ENCODE peak calls at places on chromosomes 5 and 9, in four cellular contexts. O is A549, G is HepG2, E is GM12878. N is an unnamed sample.

GRCh38 chr5:54347221-54347865 is 37.0 kb upstream of the ARL15 start:
- DNase-seq in O (no peak), G (no peak), E (no peak), N (no peak)

GRCh38 chr5:151078490-151079262 is 2.2 kb downstream of the TNIP1 start:
- DNase-seq in O (no peak), E (no peak), G (no peak), N (no peak)

GRCh38 chr9:134185536-134186011 is 21.2 kb upstream of the RNU6ATAC start:
- DNase-seq in E (no peak), G (no peak), O (no peak), N (peak)

GRCh38 chr9:111975709-111976108 is 79.1 kb downstream of the UGCG start:
- DNase-seq in O (peak), E (peak), G (peak), N (no peak)

GRCh38 chr5:73149540-73149939 is 23.5 kb upstream of the TMEM174 start:
- DNase-seq in O (no peak), G (no peak), E (no peak), N (no peak)

GRCh38 chr9:32906213-32906612 is 95.2 kb downstream of the APTX start:
- DNase-seq in O (no peak), E (peak), G (no peak), N (no peak)

GRCh38 chr9:88980732-88981336 is 10.4 kb upstream of the S1PR3 start:
- DNase-seq in O (no peak), G (no peak), E (no peak), N (no peak)

GRCh38 chr5:151923865-151924264 is 786 bp downstream of the GLRA1 start:
- DNase-seq in O (peak), G (no peak), E (no peak), N (peak)

GRCh38 chr5:172870261-172870806 is 36.3 kb downstream of the ERGIC1 start:
- DNase-seq in O (peak), E (no peak), G (no peak), N (no peak)

GRCh38 chr9:38059233-38059936 is 9.6 kb downstream of the SHB start:
- DNase-seq in G (peak), E (no peak), O (no peak), N (no peak)

GRCh38 chr9:128421474-128422010 is 885 bp downstream of the CERCAM start:
- DNase-seq in E (no peak), O (no peak), G (no peak), N (no peak)

GRCh38 chr9:70995511-70995910 is 125.9 kb downstream of the TRPM3 start:
- DNase-seq in O (no peak), E (no peak), G (no peak), N (no peak)

GRCh38 chr9:110623462-110624025 is 44.0 kb upstream of the SVEP1 start:
- DNase-seq in O (peak), G (peak), E (peak), N (peak)

GRCh38 chr5:82387041-82387818 is 109.1 kb upstream of the RPS23 start:
- DNase-seq in E (no peak), G (peak), O (peak), N (peak)

GRCh38 chr9:114588671-114589526 is 1.3 kb downstream of the ATP6V1G1 start:
- DNase-seq in E (no peak), G (no peak), O (no peak), N (no peak)

GRCh38 chr5:170641589-170642031 is 137.8 kb downstream of the KCNIP1 start:
- DNase-seq in O (no peak), E (no peak), G (no peak), N (no peak)

GRCh38 chr5:158798140-158798539 is 301.6 kb downstream of the EBF1 start:
- DNase-seq in E (no peak), G (no peak), O (no peak), N (no peak)

GRCh38 chr5:102664946-102665345 is 90.2 kb upstream of the PAM start:
- DNase-seq in O (no peak), E (no peak), G (no peak), N (no peak)

GRCh38 chr9:130682490-130683121 is 11.0 kb upstream of the EXOSC2 start:
- DNase-seq in O (peak), G (peak), E (no peak), N (peak)

GRCh38 chr5:167339205-167339604 is 952.2 kb upstream of the WWC1 start:
- DNase-seq in E (no peak), O (no peak), G (no peak), N (no peak)

GRCh38 chr9:134734270-134734669 is 92.7 kb downstream of the COL5A1 start:
- DNase-seq in G (peak), E (no peak), O (peak), N (peak)

GRCh38 chr9:136604823-136605525 is 57.7 kb upstream of the EGFL7 start:
- DNase-seq in O (no peak), E (no peak), G (no peak), N (peak)

GRCh38 chr5:43066231-43066798 is 26.2 kb upstream of the ANXA2R start:
- DNase-seq in O (peak), E (peak), G (peak), N (peak)

GRCh38 chr9:12702160-12702758 is 9.1 kb downstream of the TYRP1 start:
- DNase-seq in G (peak), O (peak), E (no peak), N (peak)

GRCh38 chr5:133732536-133732935 is 120.2 kb upstream of the FSTL4 start:
- DNase-seq in O (no peak), G (no peak), E (no peak), N (no peak)

GRCh38 chr5:168752416-168753190 is 173.4 kb upstream of the PANK3 start:
- DNase-seq in G (no peak), O (no peak), E (no peak), N (no peak)

GRCh38 chr5:15694694-15695093 is 194.7 kb downstream of the FBXL7 start:
- DNase-seq in O (no peak), E (no peak), G (no peak), N (no peak)

GRCh38 chr9:81455826-81456225 is 233.5 kb downstream of the TLE1 start:
- DNase-seq in E (no peak), O (no peak), G (no peak), N (no peak)

GRCh38 chr9:89448381-89448780 is 49.5 kb downstream of the SEMA4D start:
- DNase-seq in O (no peak), E (no peak), G (no peak), N (no peak)

GRCh38 chr9:108743901-108744371 is 111.8 kb downstream of the ACTL7B start:
- DNase-seq in G (peak), E (no peak), O (peak), N (no peak)

GRCh38 chr9:126952180-126952960 is 37.8 kb downstream of the RALGPS1 start:
- DNase-seq in G (no peak), E (no peak), O (no peak), N (no peak)

GRCh38 chr9:68775003-68775730 is 70.1 kb downstream of the PIP5K1B start:
- DNase-seq in O (no peak), G (no peak), E (no peak), N (no peak)

GRCh38 chr5:6576861-6577501 is 55.9 kb downstream of the NSUN2 start:
- DNase-seq in E (peak), O (peak), G (peak), N (peak)

GRCh38 chr5:104733063-104733719 is 1170.6 kb upstream of the NUDT12 start:
- DNase-seq in E (no peak), G (no peak), O (no peak), N (no peak)

GRCh38 chr5:145903862-145904261 is 31.0 kb upstream of the GRXCR2 start:
- DNase-seq in O (no peak), E (no peak), G (no peak), N (no peak)

GRCh38 chr5:173522518-173522917 is 93.9 kb downstream of the BOD1 start:
- DNase-seq in G (no peak), E (no peak), O (no peak), N (no peak)

GRCh38 chr9:133524679-133525228 is at the start of gene MYMK:
- DNase-seq in O (no peak), E (no peak), G (no peak), N (no peak)

GRCh38 chr9:96289392-96289791 is 12.6 kb downstream of the HSD17B3 start:
- DNase-seq in G (no peak), E (no peak), O (no peak), N (no peak)

GRCh38 chr9:78253285-78253684 is 17.4 kb downstream of the CEP78 start:
- DNase-seq in E (no peak), G (no peak), O (no peak), N (no peak)

DNA sequence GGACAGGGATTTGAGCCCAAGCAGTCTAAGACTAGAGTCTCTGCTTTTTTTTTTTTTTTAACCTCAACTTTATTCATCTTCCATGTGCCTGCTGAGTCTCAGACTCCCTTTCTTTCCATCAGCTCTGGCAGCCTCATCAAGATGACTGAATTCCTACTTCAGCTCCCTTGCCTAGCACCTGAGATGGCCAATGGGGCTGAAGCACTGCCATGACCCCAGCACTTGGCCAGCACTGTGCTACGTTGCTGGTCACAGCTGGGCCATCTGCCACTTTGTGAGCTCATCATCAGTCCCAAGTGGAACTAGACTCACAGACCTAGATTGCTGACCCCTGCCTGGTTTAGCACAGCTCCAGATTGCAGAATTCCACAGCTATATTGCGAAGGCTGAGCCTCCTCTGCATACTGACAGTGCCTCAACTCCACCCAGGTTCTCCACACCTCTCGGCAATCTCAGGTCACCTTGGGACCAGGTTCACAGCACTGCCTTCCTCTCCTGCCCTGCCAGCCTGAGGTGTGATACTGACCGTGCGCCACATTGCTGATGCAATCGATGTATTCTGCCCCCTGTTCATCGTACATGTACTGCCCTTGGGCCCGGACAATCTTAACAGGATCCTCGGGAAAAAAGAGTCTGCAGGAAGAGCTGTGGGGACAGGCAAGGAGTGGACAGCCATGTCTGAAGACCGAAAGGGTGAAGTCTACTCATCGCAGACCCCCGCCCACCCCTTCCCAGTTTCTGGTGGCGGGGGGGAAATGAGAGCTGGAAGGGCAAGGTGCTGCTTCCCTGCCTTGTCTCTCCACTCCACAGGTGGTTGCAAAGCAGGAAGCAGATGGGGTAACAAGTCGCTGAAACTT is 1.5 kb downstream of the PHYKPL start:
- DNase-seq in O (no peak), E (no peak), G (no peak), N (no peak)
- TF ChIP-seq PBX3 in O (no peak), E (no peak), G (no peak), N (no peak)

DNA sequence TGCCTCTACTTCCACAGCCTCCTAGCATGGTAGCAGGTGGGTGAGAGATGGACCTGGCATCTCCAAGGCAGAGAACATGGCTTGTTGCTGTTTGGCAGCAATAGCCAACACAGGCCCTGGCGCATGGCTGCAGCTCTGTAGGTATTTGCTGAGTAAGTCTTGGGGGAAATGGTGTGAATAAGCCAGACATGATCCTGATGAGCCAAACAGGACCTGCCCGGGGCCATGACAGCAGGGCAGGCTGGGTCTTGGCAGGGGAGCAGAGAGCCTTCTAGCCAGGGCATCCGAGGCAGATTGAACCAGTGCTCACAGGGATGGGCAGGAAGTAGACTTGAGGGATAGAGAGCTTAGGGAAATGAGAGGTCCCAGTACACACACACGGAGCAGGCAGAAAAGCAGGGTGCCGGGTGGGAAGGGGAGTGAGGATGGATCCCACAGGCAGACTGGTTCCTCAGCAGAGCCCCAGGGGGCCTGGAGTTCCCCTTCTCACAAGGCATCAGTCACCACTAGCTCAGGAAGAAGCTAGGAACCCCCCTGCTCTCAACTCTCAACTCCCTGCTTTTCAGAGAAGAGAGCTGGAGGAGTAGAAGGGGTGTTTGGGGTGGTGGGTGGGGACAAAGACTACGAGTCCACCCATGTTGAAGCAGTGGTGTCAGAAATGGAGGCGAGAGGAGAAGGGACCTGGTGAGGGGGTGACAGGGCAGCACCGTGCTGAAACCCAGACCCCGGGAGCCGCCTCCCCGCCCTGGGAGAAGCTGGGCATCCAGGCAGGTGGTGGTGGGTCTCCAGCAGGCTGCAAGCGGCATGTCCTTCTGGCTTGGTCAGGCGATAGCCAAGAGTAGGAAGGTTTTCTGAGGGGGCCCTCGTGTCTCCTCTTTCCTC is 111.1 kb downstream of the RGS3 start:
- DNase-seq in O (no peak), E (no peak), G (no peak), N (no peak)
- TF ChIP-seq PBX3 in O (no peak), E (no peak), G (no peak), N (no peak)

DNA sequence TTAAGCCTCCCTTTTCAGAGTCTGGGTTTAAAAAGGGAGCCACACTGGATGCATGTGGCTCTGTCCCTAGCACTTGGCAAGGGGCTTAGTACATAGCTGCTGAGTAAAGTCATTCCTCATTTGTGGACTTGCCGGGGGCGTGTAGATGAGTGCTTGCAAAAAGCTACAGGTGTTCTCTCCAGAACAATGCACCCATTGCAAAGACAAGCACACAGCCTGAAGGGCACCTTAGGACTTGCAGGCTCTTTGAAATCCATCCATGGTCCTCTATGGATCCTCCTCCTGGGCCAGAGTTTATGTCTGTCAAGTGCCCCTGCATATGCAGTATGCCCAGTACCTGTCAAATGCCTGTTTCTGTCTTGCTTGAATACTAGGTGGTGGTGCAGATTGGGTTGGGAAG is 18.3 kb upstream of the SMIM32 start:
- DNase-seq in E (no peak), O (no peak), G (no peak), N (no peak)
- TF ChIP-seq PBX3 in E (no peak), O (no peak), G (no peak), N (no peak)

GRCh38 chr9:18456624-18457237 is 17.2 kb upstream of the ADAMTSL1 start:
- DNase-seq in O (no peak), G (peak), E (no peak), N (no peak)

GRCh38 chr9:18452276-18452675 is 21.7 kb upstream of the ADAMTSL1 start:
- DNase-seq in E (no peak), G (no peak), O (no peak), N (no peak)

GRCh38 chr9:18448101-18448500 is 25.9 kb upstream of the ADAMTSL1 start:
- DNase-seq in G (no peak), O (no peak), E (no peak), N (no peak)

GRCh38 chr9:18447131-18447530 is 26.8 kb upstream of the ADAMTSL1 start:
- DNase-seq in E (no peak), O (no peak), G (no peak), N (no peak)

GRCh38 chr9:18451409-18451808 is 22.5 kb upstream of the ADAMTSL1 start:
- DNase-seq in G (no peak), O (no peak), E (no peak), N (no peak)
- TF ChIP-seq PBX3 in G (no peak), O (no peak), E (no peak), N (no peak)

GRCh38 chr9:16879416-16879815 is 8.9 kb upstream of the BNC2 start:
- DNase-seq in O (no peak), G (no peak), E (no peak), N (no peak)
- TF ChIP-seq PBX3 in O (no peak), G (no peak), E (no peak), N (no peak)

DNA sequence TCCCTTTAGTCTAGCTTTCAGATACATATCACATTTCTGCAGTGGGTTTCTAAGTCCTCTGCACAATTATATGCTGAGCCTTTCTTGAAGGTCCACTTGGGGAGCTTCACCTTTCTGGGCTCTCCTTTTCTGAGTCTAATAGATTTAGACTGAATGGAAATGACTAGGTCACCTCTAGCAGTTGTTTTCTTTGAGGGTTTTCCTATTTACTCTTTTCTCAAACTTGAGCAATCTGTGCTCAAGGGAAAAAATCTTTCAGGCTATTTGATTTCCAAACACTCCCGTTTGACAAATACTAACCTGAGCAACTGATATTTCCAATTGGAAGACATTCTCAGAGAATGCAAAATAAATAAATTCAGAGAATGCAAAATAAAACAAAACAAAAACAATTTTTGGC is 39.0 kb downstream of the ISOC1 start:
- DNase-seq in E (no peak), G (no peak), O (no peak), N (no peak)
- TF ChIP-seq PBX3 in E (no peak), G (no peak), O (no peak), N (no peak)

DNA sequence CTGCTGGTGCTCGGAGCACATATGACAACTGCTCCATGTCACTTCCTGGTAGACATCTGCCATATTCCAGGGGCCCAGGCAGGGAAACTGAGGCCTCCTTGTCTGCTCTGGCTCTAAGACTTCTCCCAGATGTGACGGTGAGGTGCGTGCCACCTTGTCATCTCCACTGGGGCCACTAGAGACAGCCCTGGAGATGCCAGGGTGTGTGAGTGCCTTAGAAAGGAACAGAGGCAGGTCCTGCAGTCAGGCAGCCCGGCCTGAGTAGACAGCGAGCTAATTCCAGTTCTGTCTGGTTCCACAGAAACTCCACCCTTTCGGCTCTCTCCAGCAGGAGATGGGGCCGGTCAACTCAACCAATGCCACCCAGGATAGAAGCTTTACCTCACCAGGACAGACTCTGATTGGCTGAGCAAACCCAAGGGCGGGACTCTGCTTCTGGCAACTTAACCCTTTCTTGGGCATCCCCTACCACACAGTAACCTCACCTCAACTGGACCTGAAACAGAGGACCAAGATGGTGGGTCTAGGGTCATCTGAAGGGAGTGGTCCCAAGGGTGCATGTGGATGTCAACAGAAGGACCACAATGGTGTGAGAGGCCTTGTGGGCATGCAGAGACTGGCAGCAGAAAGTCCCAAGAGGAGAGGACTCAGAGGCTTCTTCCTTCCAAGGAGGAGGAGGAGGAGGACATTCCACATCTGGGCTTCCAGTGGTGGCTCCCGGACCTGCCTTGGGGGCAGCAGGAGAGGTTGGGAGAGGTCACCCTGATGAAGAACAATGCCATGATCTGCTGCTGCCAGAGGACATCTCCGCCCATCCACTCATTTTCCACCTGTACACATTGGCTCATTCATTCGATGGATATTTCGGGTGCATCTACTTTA is 77.7 kb downstream of the RGS3 start:
- DNase-seq in O (peak), G (peak), E (no peak), N (peak)
- TF ChIP-seq PBX3 in O (no peak), G (no peak), E (no peak), N (no peak)